ENCODE peak calls at places on chromosomes 4 and X, in five cellular contexts. R is activated CD4-positive, alpha-beta memory T cell treated with anti-CD3 and anti-CD28 coated beads for 36 hours; F is M059J; J is heart left ventricle; T is RKO. S is an unnamed sample.

GRCh38 chr4:82677327-82677726 is 115.5 kb upstream of the TMEM150C start:
- DNase-seq in R (no peak), J (no peak), T (no peak), F (no peak), S (no peak)

GRCh38 chrX:107601326-107601725 is 27.0 kb upstream of the PRPS1 start:
- DNase-seq in T (no peak), F (no peak), R (no peak), J (no peak), S (no peak)

GRCh38 chrX:13110427-13111324 is 66.3 kb upstream of the FAM9C start:
- DNase-seq in J (no peak), R (no peak), F (peak; percentile 96), T (peak; percentile 46), S (peak; percentile 8)

GRCh38 chrX:119622356-119623232 is 16.4 kb upstream of the NKRF start:
- DNase-seq in R (no peak), J (no peak), F (peak; percentile 51), T (no peak), S (no peak)

GRCh38 chr4:176885224-176885623 is 92.5 kb upstream of the VEGFC start:
- DNase-seq in J (no peak), R (no peak), F (no peak), T (no peak), S (no peak)

GRCh38 chr4:142567620-142568451 is 278.3 kb downstream of the INPP4B start:
- DNase-seq in T (no peak), R (peak; percentile 39), J (no peak), F (no peak), S (peak; percentile 57)

GRCh38 chrX:131572372-131573014 is 28.6 kb downstream of the OR13H1 start:
- DNase-seq in T (no peak), J (no peak), F (peak; percentile 91), R (no peak), S (no peak)

GRCh38 chr4:114077610-114078009 is 98.2 kb upstream of the ARSJ start:
- DNase-seq in R (no peak), J (no peak), T (peak; percentile 66), F (peak; percentile 92), S (no peak)

GRCh38 chrX:3550160-3550765 is 163.2 kb downstream of the PRKX start:
- DNase-seq in T (peak; percentile 23), R (no peak), F (peak; percentile 67), J (no peak), S (no peak)

GRCh38 chr4:76197001-76197743 is 16.5 kb downstream of the SCARB2 start:
- DNase-seq in T (no peak), R (no peak), J (no peak), F (peak; percentile 22), S (peak; percentile 15)

GRCh38 chr4:78629991-78630541 is 78.5 kb downstream of the ANXA3 start:
- DNase-seq in F (peak; percentile 26), T (no peak), J (no peak), R (no peak), S (no peak)

GRCh38 chr4:13537011-13537831 is 7.1 kb downstream of the NKX3-2 start:
- DNase-seq in T (no peak), R (peak; percentile 27), F (no peak), J (no peak), S (no peak)

GRCh38 chrX:2540426-2540942 is 39.7 kb upstream of the DHRSX start:
- DNase-seq in R (no peak), T (no peak), J (no peak), F (no peak), S (no peak)

GRCh38 chr4:158327525-158327924 is 117.2 kb downstream of the TMEM144 start:
- DNase-seq in F (no peak), J (no peak), R (no peak), T (no peak), S (no peak)

GRCh38 chr4:42306221-42307109 is 90.8 kb upstream of the SHISA3 start:
- DNase-seq in J (no peak), T (peak; percentile 9), R (no peak), F (peak; percentile 43), S (no peak)

GRCh38 chrX:66760648-66761047 is 121.8 kb upstream of the EDA2R start:
- DNase-seq in J (no peak), T (peak; percentile 22), F (peak; percentile 1), R (no peak), S (no peak)

GRCh38 chr4:38055566-38055965 is 95.4 kb downstream of the PTTG2 start:
- DNase-seq in R (no peak), F (no peak), T (no peak), J (no peak), S (no peak)

GRCh38 chrX:13748486-13748885 is 13.9 kb downstream of the OFD1 start:
- DNase-seq in J (no peak), T (peak; percentile 14), R (no peak), F (no peak), S (no peak)

GRCh38 chr4:42917316-42917715 is 24.8 kb downstream of the GRXCR1 start:
- DNase-seq in J (no peak), T (no peak), R (no peak), F (no peak), S (peak; percentile 80)

GRCh38 chrX:110414679-110415439 is 56.2 kb downstream of the RTL9 start:
- DNase-seq in R (no peak), J (no peak), F (peak; percentile 63), T (no peak), S (no peak)

GRCh38 chrX:19956923-19957322 is 33.9 kb downstream of the BCLAF3 start:
- DNase-seq in T (no peak), R (no peak), J (no peak), F (peak; percentile 6), S (no peak)

GRCh38 chr4:7960790-7961655 is 21.4 kb upstream of the AFAP1 start:
- DNase-seq in F (peak; percentile 100), T (no peak), J (no peak), R (peak; percentile 93), S (no peak)

GRCh38 chr4:57023104-57023503 is 44.4 kb downstream of the POLR2B start:
- DNase-seq in R (no peak), T (peak; percentile 70), J (no peak), F (peak; percentile 94), S (no peak)

GRCh38 chr4:85787133-85787532 is 312.2 kb downstream of the ARHGAP24 start:
- DNase-seq in F (peak; percentile 82), T (no peak), R (no peak), J (no peak), S (no peak)

GRCh38 chrX:100944601-100945000 is 15.9 kb upstream of the XKRX start:
- DNase-seq in R (no peak), T (no peak), F (peak; percentile 80), J (no peak), S (no peak)

GRCh38 chr4:3529363-3529762 is 2.9 kb downstream of the LRPAP1 start:
- DNase-seq in R (no peak), F (no peak), T (no peak), J (peak; percentile 70), S (no peak)

GRCh38 chr4:87875187-87875586 is 42.4 kb downstream of the MEPE start:
- DNase-seq in J (no peak), R (no peak), F (no peak), T (no peak), S (no peak)

GRCh38 chr4:1223841-1224809 is 24.8 kb downstream of the CTBP1 start:
- DNase-seq in J (no peak), T (no peak), R (no peak), F (no peak), S (no peak)

GRCh38 chr4:128565565-128566186 is 243.8 kb upstream of the JADE1 start:
- DNase-seq in T (peak; percentile 67), F (peak; percentile 19), R (peak; percentile 42), J (peak; percentile 68), S (peak; percentile 26)

GRCh38 chr4:89781321-89781720 is 55.6 kb downstream of the SNCA start:
- DNase-seq in J (no peak), T (peak; percentile 8), R (no peak), F (no peak), S (no peak)

S was measured in G401.